ENCODE peak calls at places on chromosomes 13 and 19, in four cellular contexts. Y is HepG2, E is K562, X is SK-N-SH. D is an unnamed sample.

GRCh38 chr13:23730251-23730650 is 158.9 kb downstream of the MIPEP start:
- DNase-seq in X (no peak), E (no peak), Y (no peak), D (no peak)

GRCh38 chr13:44022196-44022595 is 142.5 kb downstream of the LACC1 start:
- DNase-seq in E (no peak), Y (peak; percentile 18), X (no peak), D (no peak)

GRCh38 chr13:114111577-114111976 is 20.8 kb downstream of the RASA3 start:
- DNase-seq in X (no peak), Y (no peak), E (no peak), D (no peak)

GRCh38 chr13:57992416-57992815 is 360.9 kb downstream of the PCDH17 start:
- DNase-seq in X (no peak), Y (no peak), E (no peak), D (no peak)

GRCh38 chr19:38004505-38005223 is 97.7 kb downstream of the SIPA1L3 start:
- DNase-seq in Y (peak; percentile 42), X (peak; percentile 89), E (peak; percentile 78), D (peak; percentile 71)

GRCh38 chr19:49691243-49692101 is 556 bp downstream of the CPT1C start:
- DNase-seq in E (no peak), Y (no peak), X (peak; percentile 91), D (peak; percentile 77)

GRCh38 chr19:56167064-56167578 is 8.7 kb upstream of the GALP start:
- DNase-seq in E (peak; percentile 43), X (no peak), Y (no peak), D (no peak)

GRCh38 chr19:35031072-35031881 is 1.0 kb downstream of the SCN1B start:
- DNase-seq in E (peak; percentile 61), X (no peak), Y (no peak), D (peak; percentile 44)

GRCh38 chr19:55173717-55174409 is 6.2 kb downstream of the SYT5 start:
- DNase-seq in E (peak; percentile 94), X (peak; percentile 74), Y (peak; percentile 39), D (peak; percentile 96)

GRCh38 chr13:98297043-98297442 is 120.0 kb upstream of the RNF113B start:
- DNase-seq in Y (no peak), X (no peak), E (no peak), D (no peak)

GRCh38 chr19:23403581-23404324 is 8.5 kb upstream of the ZNF91 start:
- DNase-seq in X (no peak), Y (peak; percentile 87), E (no peak), D (no peak)

GRCh38 chr19:1651061-1651547 is 1.3 kb downstream of the TCF3 start:
- DNase-seq in X (peak; percentile 73), Y (no peak), E (no peak), D (peak; percentile 56)

GRCh38 chr13:35716186-35716585 is 239.7 kb upstream of the MAB21L1 start:
- DNase-seq in E (no peak), Y (no peak), X (no peak), D (no peak)

DNA sequence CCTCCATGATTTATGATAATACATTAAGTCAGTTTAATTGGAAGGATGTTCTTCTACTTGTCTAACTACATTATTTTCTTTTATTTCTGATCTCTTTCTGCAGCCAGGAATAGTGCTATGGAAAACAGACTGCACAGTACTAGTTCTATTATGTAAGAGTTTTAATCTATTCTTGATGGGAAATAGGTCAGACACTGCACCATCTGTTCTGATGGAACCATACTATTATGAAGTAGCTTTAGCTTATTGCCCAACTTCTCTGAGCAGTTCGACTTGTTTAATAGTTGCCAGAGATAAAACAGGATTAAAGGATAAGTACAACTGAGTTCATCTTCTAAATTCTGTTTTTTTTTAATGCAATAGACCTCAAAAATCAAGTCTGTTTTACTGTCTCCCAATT is 13.0 kb downstream of the SLC46A3 start:
- DNase-seq in X (no peak), E (no peak), Y (no peak), D (no peak)
- TF ChIP-seq FOXJ3 in X (no peak), E (no peak), Y (no peak), D (no peak)

DNA sequence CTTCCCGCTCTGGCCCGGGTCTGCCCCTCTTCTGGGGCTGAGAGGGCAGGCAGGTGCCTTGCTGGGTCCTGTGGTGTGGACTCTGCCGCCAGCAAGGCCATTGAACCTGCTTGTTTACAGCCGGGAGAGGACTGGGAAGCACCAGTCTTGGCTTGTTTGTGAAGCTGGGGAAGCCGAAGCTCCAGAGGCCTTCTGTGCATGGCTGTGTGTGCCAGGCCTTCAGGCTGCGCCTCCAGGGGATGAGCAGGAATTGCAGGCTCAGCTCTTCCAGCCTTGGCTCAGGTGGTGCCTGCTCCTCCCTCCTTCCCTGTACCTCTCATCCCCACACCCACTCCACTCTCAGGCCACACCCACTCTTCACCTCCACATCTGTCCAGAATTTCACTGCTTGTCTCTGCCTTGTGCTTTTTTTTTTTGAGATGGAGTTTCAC is 17.5 kb downstream of the NDUFB7 start:
- DNase-seq in X (no peak), E (no peak), Y (peak; percentile 76), D (no peak)
- TF ChIP-seq FOXJ3 in X (no peak), E (no peak), Y (peak; percentile 24), D (no peak)

DNA sequence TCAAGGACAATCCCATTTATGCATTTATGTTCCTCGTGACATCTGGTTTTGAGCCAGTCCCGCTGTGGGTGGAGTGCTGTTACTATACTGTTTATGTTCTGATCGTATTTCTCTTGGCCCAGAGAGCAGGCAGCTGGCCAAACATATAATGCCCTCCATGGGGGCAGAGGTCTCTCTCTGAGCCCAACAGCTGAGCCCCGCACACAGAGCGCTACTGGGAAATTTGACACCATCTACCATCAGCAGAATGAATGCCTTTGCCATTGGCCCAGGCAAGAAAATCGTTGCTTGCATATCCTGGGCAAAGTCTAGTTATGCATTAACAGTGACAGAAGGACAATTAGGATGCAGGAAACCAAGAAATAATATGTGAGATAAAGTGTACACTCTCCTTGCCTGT is 126.8 kb upstream of the CACNA1A start:
- DNase-seq in E (no peak), X (no peak), Y (peak; percentile 64), D (no peak)
- TF ChIP-seq FOXJ3 in E (no peak), X (no peak), Y (peak; percentile 49), D (no peak)

DNA sequence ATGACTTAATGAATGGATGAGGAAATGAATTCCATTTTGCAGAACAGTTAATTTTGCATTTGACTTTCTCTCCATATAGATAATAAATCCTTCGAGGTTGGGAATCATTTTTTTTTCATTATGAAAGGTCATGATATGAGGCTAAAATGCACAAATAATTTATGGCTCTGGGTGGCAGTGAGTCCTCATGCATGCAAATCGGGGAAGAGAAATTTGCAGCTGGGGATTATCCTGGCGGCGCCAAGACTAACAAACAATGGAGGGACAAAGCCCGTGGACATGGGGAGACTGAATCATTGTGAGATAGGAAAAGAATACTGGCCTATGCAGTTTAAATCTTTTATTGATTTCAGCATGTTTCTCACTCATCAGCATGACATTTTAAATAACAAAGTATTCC is 102.2 kb downstream of the ERCC5 start:
- DNase-seq in Y (no peak), X (no peak), E (no peak), D (no peak)
- TF ChIP-seq FOXJ3 in Y (no peak), X (no peak), E (no peak), D (no peak)

DNA sequence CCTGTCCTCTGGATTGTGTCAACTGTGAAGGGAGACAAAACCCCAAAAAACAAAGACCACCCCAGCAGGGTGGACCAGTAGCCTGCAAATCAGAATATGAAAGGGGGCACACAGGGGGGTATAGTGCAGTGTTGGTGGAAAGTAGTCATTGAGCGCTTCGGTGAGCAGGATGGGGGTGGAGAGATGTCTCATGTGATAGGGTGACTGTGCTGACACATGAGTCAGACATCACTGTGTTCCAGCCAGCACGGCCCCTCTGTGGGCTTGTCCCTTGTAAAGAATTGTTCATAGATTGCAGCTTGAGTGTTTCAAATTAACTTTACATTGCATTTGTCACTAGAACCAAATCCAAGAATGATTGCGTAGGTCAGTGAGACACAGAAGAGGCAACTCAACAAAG is 7.4 kb downstream of the ZNF440 start:
- DNase-seq in X (no peak), Y (no peak), E (peak; percentile 52), D (no peak)
- TF ChIP-seq FOXJ3 in X (no peak), Y (no peak), E (no peak), D (no peak)

GRCh38 chr19:13260883-13261653 is 110.9 kb downstream of the IER2 start:
- DNase-seq in E (peak; percentile 51), Y (no peak), X (no peak), D (no peak)

GRCh38 chr19:13255041-13255718 is 105.0 kb downstream of the IER2 start:
- DNase-seq in E (no peak), Y (no peak), X (no peak), D (no peak)

GRCh38 chr19:13252569-13253335 is 102.5 kb downstream of the IER2 start:
- DNase-seq in Y (no peak), E (no peak), X (no peak), D (no peak)

GRCh38 chr19:13256918-13257317 is 106.7 kb downstream of the IER2 start:
- DNase-seq in E (no peak), Y (no peak), X (no peak), D (no peak)

DNA sequence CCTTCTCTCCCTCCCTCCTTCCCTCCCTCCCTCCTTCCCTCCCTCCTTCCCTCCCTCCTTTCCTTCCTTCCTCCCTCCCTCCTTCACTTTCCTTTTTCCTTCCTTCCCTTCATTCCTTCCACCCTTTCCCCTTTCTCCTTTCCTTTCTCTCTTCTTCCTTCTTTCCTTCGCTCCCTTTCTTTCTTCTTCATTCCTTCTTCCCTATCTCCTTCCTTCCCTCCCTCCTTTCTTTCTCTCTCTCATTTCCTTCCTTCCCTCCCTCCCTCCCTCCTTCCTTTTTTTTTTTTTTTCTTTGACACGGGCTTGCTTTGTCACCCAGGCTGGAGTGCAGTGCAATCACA is 105.5 kb downstream of the IER2 start:
- DNase-seq in X (no peak), Y (no peak), E (no peak), D (no peak)
- TF ChIP-seq FOXJ3 in X (no peak), Y (no peak), E (no peak), D (no peak)

GRCh38 chr19:16368385-16369305 is 44.0 kb downstream of the KLF2 start:
- DNase-seq in X (no peak), E (no peak), Y (peak; percentile 18), D (no peak)

GRCh38 chr19:16370671-16371391 is 46.2 kb downstream of the KLF2 start:
- DNase-seq in Y (no peak), X (no peak), E (no peak), D (no peak)

GRCh38 chr19:16369306-16369663 is 44.7 kb downstream of the KLF2 start:
- DNase-seq in Y (no peak), X (no peak), E (no peak), D (no peak)

GRCh38 chr19:16371540-16371986 is 46.9 kb downstream of the KLF2 start:
- DNase-seq in Y (no peak), X (no peak), E (peak; percentile 80), D (no peak)

DNA sequence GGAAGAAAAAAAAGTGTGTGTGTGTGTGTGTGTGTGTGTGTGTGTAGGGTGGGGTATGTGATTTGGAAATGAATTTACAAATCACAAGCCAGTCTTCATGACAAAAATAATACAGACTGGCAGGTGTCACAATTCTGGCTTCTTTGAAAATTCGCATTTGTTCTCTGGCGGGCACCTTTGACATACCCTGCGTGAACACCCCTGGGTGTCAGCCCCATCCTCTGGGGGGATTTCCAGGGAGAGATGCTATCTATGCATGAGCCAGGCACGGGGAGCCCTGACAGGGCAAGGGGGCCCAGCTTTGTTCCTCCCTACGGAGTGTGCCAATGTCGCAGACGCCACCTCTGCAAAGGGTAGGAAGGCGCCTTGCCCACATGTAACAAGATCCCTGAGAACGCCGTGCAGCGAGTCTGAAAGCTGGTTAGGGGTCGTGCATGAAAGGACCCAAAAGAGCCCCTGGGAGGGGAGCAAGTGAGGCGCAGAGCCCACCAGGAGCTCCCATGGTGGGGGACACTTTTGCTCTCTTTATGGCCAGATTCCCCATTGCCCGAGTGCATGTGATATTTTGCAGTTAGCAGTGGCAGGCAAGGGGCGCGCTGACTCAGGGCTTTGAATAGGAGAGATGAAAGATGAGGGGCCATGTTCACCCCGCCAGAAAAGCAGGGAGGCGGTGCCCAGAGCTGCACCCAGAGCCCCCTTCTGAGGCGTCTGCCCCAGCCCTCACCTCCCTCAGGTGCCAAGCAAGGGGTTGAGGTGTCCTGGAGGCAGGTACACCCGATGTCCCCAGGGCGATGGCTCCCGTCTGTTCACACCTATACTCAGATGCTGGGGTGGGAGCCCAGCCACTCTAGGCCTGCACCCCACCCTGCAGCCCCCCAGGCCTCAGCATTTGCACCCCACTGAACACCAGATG is 45.3 kb downstream of the KLF2 start:
- DNase-seq in X (no peak), E (no peak), Y (no peak), D (no peak)
- TF ChIP-seq FOXJ3 in X (no peak), E (no peak), Y (no peak), D (no peak)

D was measured in WTC11.